ENCODE peak calls at places on chromosomes 1 and 21, in ten cellular contexts. One of them, this sample, is unnamed.

GRCh38 chr1:182080955-182081582 is 19.6 kb upstream of the ZNF648 start:
- DNase-seq in stimulated activated CD8-positive, alpha-beta memory T cell treated with anti-CD3 and anti-CD28 coated beads, Interleukin-15, amount 100 ng/mL, for 24 hours: no peak
- DNase-seq in uterus: no peak
- DNase-seq in iPS-NIHi11: peak; percentile 58
- DNase-seq in NCI-H345: peak; percentile 38
- DNase-seq in activated T-cell treated with anti-CD3 and anti-CD28 coated beads, Interleukin-2, amount 50 U/mL, for 4 hours: no peak
- DNase-seq in iris pigment epithelial cell: peak; percentile 51
- DNase-seq in CD8-positive, alpha-beta memory T cell: no peak
- DNase-seq in astrocyte of the spinal cord: peak; percentile 29
- DNase-seq in neuronal stem cell: peak; percentile 38
- DNase-seq in this sample: peak; percentile 64

GRCh38 chr1:106978477-106979322 is 77.8 kb upstream of the PRMT6 start:
- DNase-seq in stimulated activated CD8-positive, alpha-beta memory T cell treated with anti-CD3 and anti-CD28 coated beads, Interleukin-15, amount 100 ng/mL, for 24 hours: no peak
- DNase-seq in uterus: no peak
- DNase-seq in iPS-NIHi11: no peak
- DNase-seq in NCI-H345: no peak
- DNase-seq in activated T-cell treated with anti-CD3 and anti-CD28 coated beads, Interleukin-2, amount 50 U/mL, for 4 hours: no peak
- DNase-seq in iris pigment epithelial cell: peak; percentile 21
- DNase-seq in CD8-positive, alpha-beta memory T cell: no peak
- DNase-seq in astrocyte of the spinal cord: no peak
- DNase-seq in neuronal stem cell: no peak
- DNase-seq in this sample: peak; percentile 35

GRCh38 chr1:212651521-212651920 is 43.0 kb downstream of the ATF3 start:
- DNase-seq in stimulated activated CD8-positive, alpha-beta memory T cell treated with anti-CD3 and anti-CD28 coated beads, Interleukin-15, amount 100 ng/mL, for 24 hours: no peak
- DNase-seq in uterus: no peak
- DNase-seq in iPS-NIHi11: no peak
- DNase-seq in NCI-H345: no peak
- DNase-seq in activated T-cell treated with anti-CD3 and anti-CD28 coated beads, Interleukin-2, amount 50 U/mL, for 4 hours: no peak
- DNase-seq in iris pigment epithelial cell: peak; percentile 61
- DNase-seq in CD8-positive, alpha-beta memory T cell: no peak
- DNase-seq in astrocyte of the spinal cord: no peak
- DNase-seq in neuronal stem cell: no peak
- DNase-seq in this sample: no peak

GRCh38 chr21:46092026-46092764 is 5.7 kb upstream of the COL6A2 start:
- DNase-seq in stimulated activated CD8-positive, alpha-beta memory T cell treated with anti-CD3 and anti-CD28 coated beads, Interleukin-15, amount 100 ng/mL, for 24 hours: no peak
- DNase-seq in uterus: peak; percentile 85
- DNase-seq in iPS-NIHi11: no peak
- DNase-seq in NCI-H345: no peak
- DNase-seq in activated T-cell treated with anti-CD3 and anti-CD28 coated beads, Interleukin-2, amount 50 U/mL, for 4 hours: no peak
- DNase-seq in iris pigment epithelial cell: peak; percentile 96
- DNase-seq in CD8-positive, alpha-beta memory T cell: no peak
- DNase-seq in astrocyte of the spinal cord: peak; percentile 97
- DNase-seq in neuronal stem cell: no peak
- DNase-seq in this sample: peak; percentile 89

GRCh38 chr1:24318988-24319863 is at the start of gene GRHL3:
- DNase-seq in stimulated activated CD8-positive, alpha-beta memory T cell treated with anti-CD3 and anti-CD28 coated beads, Interleukin-15, amount 100 ng/mL, for 24 hours: no peak
- DNase-seq in uterus: no peak
- DNase-seq in iPS-NIHi11: peak; percentile 92
- DNase-seq in NCI-H345: peak; percentile 85
- DNase-seq in activated T-cell treated with anti-CD3 and anti-CD28 coated beads, Interleukin-2, amount 50 U/mL, for 4 hours: no peak
- DNase-seq in iris pigment epithelial cell: peak; percentile 31
- DNase-seq in CD8-positive, alpha-beta memory T cell: no peak
- DNase-seq in astrocyte of the spinal cord: no peak
- DNase-seq in neuronal stem cell: no peak
- DNase-seq in this sample: peak; percentile 31

GRCh38 chr1:221708987-221709386 is 32.9 kb downstream of the DUSP10 start:
- DNase-seq in stimulated activated CD8-positive, alpha-beta memory T cell treated with anti-CD3 and anti-CD28 coated beads, Interleukin-15, amount 100 ng/mL, for 24 hours: no peak
- DNase-seq in uterus: peak; percentile 38
- DNase-seq in iPS-NIHi11: no peak
- DNase-seq in NCI-H345: peak; percentile 97
- DNase-seq in activated T-cell treated with anti-CD3 and anti-CD28 coated beads, Interleukin-2, amount 50 U/mL, for 4 hours: no peak
- DNase-seq in iris pigment epithelial cell: no peak
- DNase-seq in CD8-positive, alpha-beta memory T cell: peak; percentile 69
- DNase-seq in astrocyte of the spinal cord: peak; percentile 84
- DNase-seq in neuronal stem cell: peak; percentile 40
- DNase-seq in this sample: peak; percentile 49

GRCh38 chr1:51663105-51663504 is 46.2 kb downstream of the OSBPL9 start:
- DNase-seq in stimulated activated CD8-positive, alpha-beta memory T cell treated with anti-CD3 and anti-CD28 coated beads, Interleukin-15, amount 100 ng/mL, for 24 hours: no peak
- DNase-seq in uterus: no peak
- DNase-seq in iPS-NIHi11: no peak
- DNase-seq in NCI-H345: no peak
- DNase-seq in activated T-cell treated with anti-CD3 and anti-CD28 coated beads, Interleukin-2, amount 50 U/mL, for 4 hours: no peak
- DNase-seq in iris pigment epithelial cell: no peak
- DNase-seq in CD8-positive, alpha-beta memory T cell: no peak
- DNase-seq in astrocyte of the spinal cord: no peak
- DNase-seq in neuronal stem cell: no peak
- DNase-seq in this sample: no peak

GRCh38 chr21:29506947-29507346 is 208.2 kb downstream of the BACH1 start:
- DNase-seq in stimulated activated CD8-positive, alpha-beta memory T cell treated with anti-CD3 and anti-CD28 coated beads, Interleukin-15, amount 100 ng/mL, for 24 hours: no peak
- DNase-seq in uterus: no peak
- DNase-seq in iPS-NIHi11: no peak
- DNase-seq in NCI-H345: no peak
- DNase-seq in activated T-cell treated with anti-CD3 and anti-CD28 coated beads, Interleukin-2, amount 50 U/mL, for 4 hours: no peak
- DNase-seq in iris pigment epithelial cell: peak; percentile 34
- DNase-seq in CD8-positive, alpha-beta memory T cell: no peak
- DNase-seq in astrocyte of the spinal cord: no peak
- DNase-seq in neuronal stem cell: no peak
- DNase-seq in this sample: no peak

GRCh38 chr21:39685991-39686390 is 59.0 kb upstream of the IGSF5 start:
- DNase-seq in stimulated activated CD8-positive, alpha-beta memory T cell treated with anti-CD3 and anti-CD28 coated beads, Interleukin-15, amount 100 ng/mL, for 24 hours: no peak
- DNase-seq in uterus: no peak
- DNase-seq in iPS-NIHi11: no peak
- DNase-seq in NCI-H345: no peak
- DNase-seq in activated T-cell treated with anti-CD3 and anti-CD28 coated beads, Interleukin-2, amount 50 U/mL, for 4 hours: no peak
- DNase-seq in iris pigment epithelial cell: no peak
- DNase-seq in CD8-positive, alpha-beta memory T cell: no peak
- DNase-seq in astrocyte of the spinal cord: no peak
- DNase-seq in neuronal stem cell: no peak
- DNase-seq in this sample: no peak

GRCh38 chr1:54051936-54052469 is 1.0 kb downstream of the TMEM59 start:
- DNase-seq in stimulated activated CD8-positive, alpha-beta memory T cell treated with anti-CD3 and anti-CD28 coated beads, Interleukin-15, amount 100 ng/mL, for 24 hours: no peak
- DNase-seq in uterus: no peak
- DNase-seq in iPS-NIHi11: no peak
- DNase-seq in NCI-H345: no peak
- DNase-seq in activated T-cell treated with anti-CD3 and anti-CD28 coated beads, Interleukin-2, amount 50 U/mL, for 4 hours: no peak
- DNase-seq in iris pigment epithelial cell: no peak
- DNase-seq in CD8-positive, alpha-beta memory T cell: no peak
- DNase-seq in astrocyte of the spinal cord: peak; percentile 14
- DNase-seq in neuronal stem cell: no peak
- DNase-seq in this sample: peak; percentile 80

GRCh38 chr1:24481843-24482610 is 20.6 kb upstream of the RCAN3 start:
- DNase-seq in stimulated activated CD8-positive, alpha-beta memory T cell treated with anti-CD3 and anti-CD28 coated beads, Interleukin-15, amount 100 ng/mL, for 24 hours: no peak
- DNase-seq in uterus: no peak
- DNase-seq in iPS-NIHi11: no peak
- DNase-seq in NCI-H345: no peak
- DNase-seq in activated T-cell treated with anti-CD3 and anti-CD28 coated beads, Interleukin-2, amount 50 U/mL, for 4 hours: no peak
- DNase-seq in iris pigment epithelial cell: no peak
- DNase-seq in CD8-positive, alpha-beta memory T cell: peak; percentile 74
- DNase-seq in astrocyte of the spinal cord: no peak
- DNase-seq in neuronal stem cell: no peak
- DNase-seq in this sample: no peak

GRCh38 chr21:45288441-45288841 is 746 bp upstream of the POFUT2 start:
- DNase-seq in stimulated activated CD8-positive, alpha-beta memory T cell treated with anti-CD3 and anti-CD28 coated beads, Interleukin-15, amount 100 ng/mL, for 24 hours: no peak
- DNase-seq in uterus: no peak
- DNase-seq in iPS-NIHi11: no peak
- DNase-seq in NCI-H345: peak; percentile 25
- DNase-seq in activated T-cell treated with anti-CD3 and anti-CD28 coated beads, Interleukin-2, amount 50 U/mL, for 4 hours: no peak
- DNase-seq in iris pigment epithelial cell: no peak
- DNase-seq in CD8-positive, alpha-beta memory T cell: no peak
- DNase-seq in astrocyte of the spinal cord: no peak
- DNase-seq in neuronal stem cell: no peak
- DNase-seq in this sample: no peak

GRCh38 chr1:218408942-218409341 is 63.8 kb downstream of the TGFB2 start:
- DNase-seq in stimulated activated CD8-positive, alpha-beta memory T cell treated with anti-CD3 and anti-CD28 coated beads, Interleukin-15, amount 100 ng/mL, for 24 hours: no peak
- DNase-seq in uterus: no peak
- DNase-seq in iPS-NIHi11: no peak
- DNase-seq in NCI-H345: no peak
- DNase-seq in activated T-cell treated with anti-CD3 and anti-CD28 coated beads, Interleukin-2, amount 50 U/mL, for 4 hours: no peak
- DNase-seq in iris pigment epithelial cell: no peak
- DNase-seq in CD8-positive, alpha-beta memory T cell: no peak
- DNase-seq in astrocyte of the spinal cord: no peak
- DNase-seq in neuronal stem cell: no peak
- DNase-seq in this sample: peak; percentile 45

GRCh38 chr1:18948048-18948912 is 8.2 kb downstream of the IFFO2 start:
- DNase-seq in stimulated activated CD8-positive, alpha-beta memory T cell treated with anti-CD3 and anti-CD28 coated beads, Interleukin-15, amount 100 ng/mL, for 24 hours: no peak
- DNase-seq in uterus: no peak
- DNase-seq in iPS-NIHi11: no peak
- DNase-seq in NCI-H345: no peak
- DNase-seq in activated T-cell treated with anti-CD3 and anti-CD28 coated beads, Interleukin-2, amount 50 U/mL, for 4 hours: peak; percentile 55
- DNase-seq in iris pigment epithelial cell: peak; percentile 43
- DNase-seq in CD8-positive, alpha-beta memory T cell: peak; percentile 82
- DNase-seq in astrocyte of the spinal cord: peak; percentile 61
- DNase-seq in neuronal stem cell: no peak
- DNase-seq in this sample: no peak

GRCh38 chr21:42592156-42592820 is 61.1 kb upstream of the PDE9A start:
- DNase-seq in stimulated activated CD8-positive, alpha-beta memory T cell treated with anti-CD3 and anti-CD28 coated beads, Interleukin-15, amount 100 ng/mL, for 24 hours: no peak
- DNase-seq in uterus: no peak
- DNase-seq in iPS-NIHi11: no peak
- DNase-seq in NCI-H345: no peak
- DNase-seq in activated T-cell treated with anti-CD3 and anti-CD28 coated beads, Interleukin-2, amount 50 U/mL, for 4 hours: no peak
- DNase-seq in iris pigment epithelial cell: no peak
- DNase-seq in CD8-positive, alpha-beta memory T cell: no peak
- DNase-seq in astrocyte of the spinal cord: no peak
- DNase-seq in neuronal stem cell: no peak
- DNase-seq in this sample: no peak

GRCh38 chr21:31176080-31176551 is 137.8 kb upstream of the KRTAP19-8 start:
- DNase-seq in stimulated activated CD8-positive, alpha-beta memory T cell treated with anti-CD3 and anti-CD28 coated beads, Interleukin-15, amount 100 ng/mL, for 24 hours: no peak
- DNase-seq in uterus: no peak
- DNase-seq in iPS-NIHi11: no peak
- DNase-seq in NCI-H345: no peak
- DNase-seq in activated T-cell treated with anti-CD3 and anti-CD28 coated beads, Interleukin-2, amount 50 U/mL, for 4 hours: no peak
- DNase-seq in iris pigment epithelial cell: no peak
- DNase-seq in CD8-positive, alpha-beta memory T cell: no peak
- DNase-seq in astrocyte of the spinal cord: no peak
- DNase-seq in neuronal stem cell: no peak
- DNase-seq in this sample: no peak

GRCh38 chr1:154471304-154471703 is 30.7 kb upstream of the TDRD10 start:
- DNase-seq in stimulated activated CD8-positive, alpha-beta memory T cell treated with anti-CD3 and anti-CD28 coated beads, Interleukin-15, amount 100 ng/mL, for 24 hours: no peak
- DNase-seq in uterus: no peak
- DNase-seq in iPS-NIHi11: no peak
- DNase-seq in NCI-H345: no peak
- DNase-seq in activated T-cell treated with anti-CD3 and anti-CD28 coated beads, Interleukin-2, amount 50 U/mL, for 4 hours: no peak
- DNase-seq in iris pigment epithelial cell: no peak
- DNase-seq in CD8-positive, alpha-beta memory T cell: no peak
- DNase-seq in astrocyte of the spinal cord: no peak
- DNase-seq in neuronal stem cell: no peak
- DNase-seq in this sample: no peak

GRCh38 chr1:230103341-230104173 is 36.5 kb downstream of the GALNT2 start:
- DNase-seq in stimulated activated CD8-positive, alpha-beta memory T cell treated with anti-CD3 and anti-CD28 coated beads, Interleukin-15, amount 100 ng/mL, for 24 hours: no peak
- DNase-seq in uterus: no peak
- DNase-seq in iPS-NIHi11: no peak
- DNase-seq in NCI-H345: no peak
- DNase-seq in activated T-cell treated with anti-CD3 and anti-CD28 coated beads, Interleukin-2, amount 50 U/mL, for 4 hours: no peak
- DNase-seq in iris pigment epithelial cell: no peak
- DNase-seq in CD8-positive, alpha-beta memory T cell: no peak
- DNase-seq in astrocyte of the spinal cord: peak; percentile 45
- DNase-seq in neuronal stem cell: no peak
- DNase-seq in this sample: peak; percentile 42